ENCODE peak calls at places on chromosomes 13 and 19, in four cellular contexts. E is stimulated activated CD8-positive, alpha-beta memory T cell treated with anti-CD3 and anti-CD28 coated beads, Interleukin-12 subunit alpha, Interleukin-12 subunit beta, amount 100 ng/mL, for 4 hours; A is HCT116; J is upper lobe of right lung. B is an unnamed sample.

GRCh38 chr13:110869231-110869804 is 45.6 kb downstream of the ANKRD10 start:
- DNase-seq in E (no peak), A (no peak), J (no peak), B (no peak)

GRCh38 chr13:36344173-36344572 is 2.0 kb downstream of the SPART start:
- DNase-seq in E (no peak), A (no peak), J (no peak), B (no peak)

GRCh38 chr19:17405250-17406038 is at the start of gene BST2:
- DNase-seq in E (no peak), A (no peak), J (no peak), B (peak)

GRCh38 chr13:42969558-42970172 is 22.4 kb downstream of the EPSTI1 start:
- DNase-seq in E (peak), A (peak), J (peak), B (no peak)

GRCh38 chr13:19726611-19727010 is 56.1 kb downstream of the PSPC1 start:
- DNase-seq in E (no peak), A (no peak), J (no peak), B (no peak)

GRCh38 chr19:53182202-53182601 is 11.0 kb downstream of the ZNF665 start:
- DNase-seq in E (no peak), A (no peak), J (no peak), B (no peak)

GRCh38 chr13:50650936-50651638 is 192.4 kb downstream of the DLEU7 start:
- DNase-seq in E (no peak), A (no peak), J (no peak), B (no peak)

GRCh38 chr13:111020546-111020945 is 94.6 kb upstream of the ARHGEF7 start:
- DNase-seq in E (no peak), A (no peak), J (no peak), B (no peak)

GRCh38 chr13:111541345-111541744 is 220.9 kb downstream of the TEX29 start:
- DNase-seq in E (no peak), A (no peak), J (no peak), B (no peak)

GRCh38 chr19:15779756-15780476 is 7.5 kb upstream of the OR10H5 start:
- DNase-seq in E (no peak), A (no peak), J (no peak), B (peak)

GRCh38 chr19:5934779-5935472 is 20.9 kb downstream of the CAPS start:
- DNase-seq in E (no peak), A (no peak), J (no peak), B (no peak)

GRCh38 chr19:4980838-4981680 is 12.1 kb downstream of the KDM4B start:
- DNase-seq in E (no peak), A (no peak), J (no peak), B (peak)

GRCh38 chr13:33940898-33941297 is 122.9 kb downstream of the RFC3 start:
- DNase-seq in E (no peak), A (no peak), J (no peak), B (no peak)

GRCh38 chr13:99063952-99064351 is 86.1 kb upstream of the DOCK9 start:
- DNase-seq in E (no peak), A (no peak), J (no peak), B (no peak)

GRCh38 chr13:93108111-93108581 is 118.5 kb upstream of the GPC6 start:
- DNase-seq in E (no peak), A (no peak), J (no peak), B (no peak)

GRCh38 chr19:19550454-19550842 is 12.4 kb downstream of the CILP2 start:
- DNase-seq in E (no peak), A (no peak), J (no peak), B (no peak)

GRCh38 chr19:23093832-23094231 is 23.0 kb upstream of the ZNF730 start:
- DNase-seq in E (no peak), A (no peak), J (no peak), B (no peak)

GRCh38 chr13:43629691-43630480 is 156.9 kb downstream of the ENOX1 start:
- DNase-seq in E (no peak), A (no peak), J (no peak), B (no peak)

GRCh38 chr13:34762312-34762711 is 179.8 kb upstream of the NBEA start:
- DNase-seq in E (no peak), A (no peak), J (no peak), B (no peak)

GRCh38 chr13:108609353-108609752 is 20.1 kb upstream of the MYO16 start:
- DNase-seq in E (no peak), A (peak), J (no peak), B (no peak)

GRCh38 chr19:24040621-24041020 is 46.4 kb upstream of the ZNF254 start:
- DNase-seq in E (no peak), A (no peak), J (no peak), B (no peak)

GRCh38 chr19:8363803-8364771 is at the start of gene ANGPTL4:
- DNase-seq in E (peak), A (peak), J (peak), B (peak)

GRCh38 chr13:49086711-49087110 is 111.0 kb downstream of the FNDC3A start:
- DNase-seq in E (no peak), A (peak), J (no peak), B (no peak)

GRCh38 chr13:80342541-80343371 is 1.8 kb upstream of the SPRY2 start:
- DNase-seq in E (peak), A (no peak), J (peak), B (peak)

GRCh38 chr13:113034451-113035208 is 65.6 kb downstream of the MCF2L start:
- DNase-seq in E (no peak), A (no peak), J (no peak), B (peak)

GRCh38 chr13:91740811-91741210 is 342.4 kb downstream of the GPC5 start:
- DNase-seq in E (no peak), A (no peak), J (no peak), B (no peak)

GRCh38 chr13:43071824-43072223 is 48.4 kb downstream of the DNAJC15 start:
- DNase-seq in E (no peak), A (no peak), J (no peak), B (no peak)

GRCh38 chr13:110113284-110113764 is 193.6 kb downstream of the COL4A1 start:
- DNase-seq in E (no peak), A (no peak), J (no peak), B (no peak)